ENCODE peak calls at places on chromosomes 13 and 19, in five cellular contexts. One of them, this sample, is unnamed.

GRCh38 chr19:49109569-49110233 is 4.5 kb upstream of the LIN7B start:
- DNase-seq in progenitor cell of endocrine pancreas: no peak
- DNase-seq in WTC11: no peak
- DNase-seq in kidney: no peak
- DNase-seq in fibroblast of mammary gland: no peak
- DNase-seq in this sample: no peak

GRCh38 chr19:23991170-23991569 is 76.5 kb downstream of the ZNF726 start:
- DNase-seq in progenitor cell of endocrine pancreas: no peak
- DNase-seq in WTC11: no peak
- DNase-seq in kidney: no peak
- DNase-seq in fibroblast of mammary gland: no peak
- DNase-seq in this sample: no peak

GRCh38 chr19:33396701-33397535 is 23.4 kb downstream of the CEBPG start:
- DNase-seq in progenitor cell of endocrine pancreas: no peak
- DNase-seq in WTC11: peak
- DNase-seq in kidney: peak
- DNase-seq in fibroblast of mammary gland: no peak
- DNase-seq in this sample: no peak

GRCh38 chr13:34230271-34230670 is 412.3 kb downstream of the RFC3 start:
- DNase-seq in progenitor cell of endocrine pancreas: no peak
- DNase-seq in WTC11: no peak
- DNase-seq in kidney: no peak
- DNase-seq in fibroblast of mammary gland: no peak
- DNase-seq in this sample: no peak

GRCh38 chr19:44367024-44367423 is 10.5 kb upstream of the ZNF112 start:
- DNase-seq in progenitor cell of endocrine pancreas: no peak
- DNase-seq in WTC11: no peak
- DNase-seq in kidney: no peak
- DNase-seq in fibroblast of mammary gland: peak
- DNase-seq in this sample: no peak

GRCh38 chr13:89900104-89900760 is 1447.3 kb upstream of the MIR17HG start:
- DNase-seq in progenitor cell of endocrine pancreas: no peak
- DNase-seq in WTC11: no peak
- DNase-seq in kidney: no peak
- DNase-seq in fibroblast of mammary gland: peak
- DNase-seq in this sample: no peak

GRCh38 chr13:72727417-72728289 is at the start of the genes BORA and MZT1:
- DNase-seq in progenitor cell of endocrine pancreas: peak
- DNase-seq in WTC11: peak
- DNase-seq in kidney: peak
- DNase-seq in fibroblast of mammary gland: peak
- DNase-seq in this sample: peak

GRCh38 chr19:18453269-18454024 is 15.5 kb upstream of the ISYNA1 start:
- DNase-seq in progenitor cell of endocrine pancreas: no peak
- DNase-seq in WTC11: no peak
- DNase-seq in kidney: no peak
- DNase-seq in fibroblast of mammary gland: peak
- DNase-seq in this sample: no peak

GRCh38 chr13:36915891-36916640 is 4.0 kb downstream of the SMAD9 start:
- DNase-seq in progenitor cell of endocrine pancreas: no peak
- DNase-seq in WTC11: no peak
- DNase-seq in kidney: no peak
- DNase-seq in fibroblast of mammary gland: no peak
- DNase-seq in this sample: no peak

GRCh38 chr19:45508931-45509691 is 1.8 kb downstream of the VASP start:
- DNase-seq in progenitor cell of endocrine pancreas: no peak
- DNase-seq in WTC11: peak
- DNase-seq in kidney: peak
- DNase-seq in fibroblast of mammary gland: peak
- DNase-seq in this sample: no peak

GRCh38 chr19:44657211-44657921 is 13.7 kb downstream of the PVR start:
- DNase-seq in progenitor cell of endocrine pancreas: peak
- DNase-seq in WTC11: peak
- DNase-seq in kidney: peak
- DNase-seq in fibroblast of mammary gland: peak
- DNase-seq in this sample: peak

GRCh38 chr13:63190219-63190618 is 1774.6 kb upstream of the PCDH20 start:
- DNase-seq in progenitor cell of endocrine pancreas: no peak
- DNase-seq in WTC11: no peak
- DNase-seq in kidney: no peak
- DNase-seq in fibroblast of mammary gland: peak
- DNase-seq in this sample: no peak

GRCh38 chr19:2495651-2496316 is 19.9 kb downstream of the GADD45B start:
- DNase-seq in progenitor cell of endocrine pancreas: no peak
- DNase-seq in WTC11: no peak
- DNase-seq in kidney: peak
- DNase-seq in fibroblast of mammary gland: no peak
- DNase-seq in this sample: no peak

GRCh38 chr13:95432141-95432540 is 120.4 kb upstream of the CLDN10 start:
- DNase-seq in progenitor cell of endocrine pancreas: no peak
- DNase-seq in WTC11: no peak
- DNase-seq in kidney: no peak
- DNase-seq in fibroblast of mammary gland: no peak
- DNase-seq in this sample: no peak

GRCh38 chr19:19145281-19145999 is 7.2 kb upstream of the TMEM161A start:
- DNase-seq in progenitor cell of endocrine pancreas: no peak
- DNase-seq in WTC11: no peak
- DNase-seq in kidney: no peak
- DNase-seq in fibroblast of mammary gland: no peak
- DNase-seq in this sample: no peak

GRCh38 chr19:18789422-18789832 is 1.7 kb downstream of the COMP start:
- DNase-seq in progenitor cell of endocrine pancreas: no peak
- DNase-seq in WTC11: no peak
- DNase-seq in kidney: peak
- DNase-seq in fibroblast of mammary gland: no peak
- DNase-seq in this sample: no peak

GRCh38 chr19:4801085-4801619 is 9.6 kb downstream of the FEM1A start:
- DNase-seq in progenitor cell of endocrine pancreas: no peak
- DNase-seq in WTC11: no peak
- DNase-seq in kidney: no peak
- DNase-seq in fibroblast of mammary gland: no peak
- DNase-seq in this sample: no peak

GRCh38 chr13:113231306-113232207 is 22.1 kb downstream of the CUL4A start:
- DNase-seq in progenitor cell of endocrine pancreas: no peak
- DNase-seq in WTC11: no peak
- DNase-seq in kidney: no peak
- DNase-seq in fibroblast of mammary gland: no peak
- DNase-seq in this sample: no peak

GRCh38 chr13:113969973-113970611 is 3.8 kb downstream of the C13orf46 start:
- DNase-seq in progenitor cell of endocrine pancreas: no peak
- DNase-seq in WTC11: peak
- DNase-seq in kidney: peak
- DNase-seq in fibroblast of mammary gland: no peak
- DNase-seq in this sample: no peak

GRCh38 chr13:103140001-103140671 is 73.9 kb upstream of the SLC10A2 start:
- DNase-seq in progenitor cell of endocrine pancreas: no peak
- DNase-seq in WTC11: peak
- DNase-seq in kidney: no peak
- DNase-seq in fibroblast of mammary gland: peak
- DNase-seq in this sample: no peak

GRCh38 chr13:110677731-110678545 is 28.0 kb downstream of the CARS2 start:
- DNase-seq in progenitor cell of endocrine pancreas: no peak
- DNase-seq in WTC11: no peak
- DNase-seq in kidney: no peak
- DNase-seq in fibroblast of mammary gland: no peak
- DNase-seq in this sample: no peak
- TF ChIP-seq CTCF in progenitor cell of endocrine pancreas: no peak
- TF ChIP-seq CTCF in WTC11: no peak
- TF ChIP-seq CTCF in kidney: no peak
- TF ChIP-seq CTCF in fibroblast of mammary gland: no peak
- TF ChIP-seq CTCF in this sample: no peak

DNA sequence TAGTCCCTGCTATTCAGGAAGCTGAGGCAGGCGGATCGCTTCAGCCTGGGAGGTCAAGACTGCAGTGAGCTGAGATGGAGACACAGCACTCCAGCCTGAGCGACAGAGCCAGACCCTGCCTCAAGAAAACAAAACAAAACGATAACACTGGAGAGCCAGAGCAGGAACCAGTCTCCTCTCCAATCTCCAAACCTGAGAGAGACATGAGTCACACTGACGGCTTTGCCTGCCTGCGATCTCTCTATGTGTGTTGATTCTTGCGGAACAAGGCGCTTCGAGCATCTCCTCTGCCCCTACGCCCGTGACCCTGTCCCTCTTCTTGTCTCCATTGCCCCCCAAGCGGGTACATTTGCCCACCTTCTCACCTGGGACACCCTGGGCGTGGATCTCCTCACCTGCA is 15.6 kb downstream of the DPRX start:
- DNase-seq in progenitor cell of endocrine pancreas: no peak
- DNase-seq in WTC11: no peak
- DNase-seq in kidney: no peak
- DNase-seq in fibroblast of mammary gland: no peak
- DNase-seq in this sample: no peak
- TF ChIP-seq CTCF in progenitor cell of endocrine pancreas: no peak
- TF ChIP-seq CTCF in WTC11: no peak
- TF ChIP-seq CTCF in kidney: no peak
- TF ChIP-seq CTCF in fibroblast of mammary gland: no peak
- TF ChIP-seq CTCF in this sample: no peak

GRCh38 chr13:50908371-50908770 is 1.2 kb upstream of the RNASEH2B start:
- DNase-seq in progenitor cell of endocrine pancreas: no peak
- DNase-seq in WTC11: no peak
- DNase-seq in kidney: no peak
- DNase-seq in fibroblast of mammary gland: no peak
- DNase-seq in this sample: no peak

GRCh38 chr13:50911051-50911690 is 1.6 kb downstream of the RNASEH2B start:
- DNase-seq in progenitor cell of endocrine pancreas: no peak
- DNase-seq in WTC11: no peak
- DNase-seq in kidney: no peak
- DNase-seq in fibroblast of mammary gland: peak
- DNase-seq in this sample: no peak

GRCh38 chr13:50907781-50908180 is 1.8 kb upstream of the RNASEH2B start:
- DNase-seq in progenitor cell of endocrine pancreas: no peak
- DNase-seq in WTC11: no peak
- DNase-seq in kidney: no peak
- DNase-seq in fibroblast of mammary gland: no peak
- DNase-seq in this sample: no peak

GRCh38 chr13:50910483-50910805 is 853 bp downstream of the RNASEH2B start:
- DNase-seq in progenitor cell of endocrine pancreas: peak
- DNase-seq in WTC11: peak
- DNase-seq in kidney: no peak
- DNase-seq in fibroblast of mammary gland: peak
- DNase-seq in this sample: no peak

GRCh38 chr13:50909605-50910482 is at the start of gene RNASEH2B:
- DNase-seq in progenitor cell of endocrine pancreas: peak
- DNase-seq in WTC11: peak
- DNase-seq in kidney: peak
- DNase-seq in fibroblast of mammary gland: peak
- DNase-seq in this sample: peak
- TF ChIP-seq CTCF in progenitor cell of endocrine pancreas: peak
- TF ChIP-seq CTCF in WTC11: no peak
- TF ChIP-seq CTCF in kidney: no peak
- TF ChIP-seq CTCF in fibroblast of mammary gland: no peak
- TF ChIP-seq CTCF in this sample: no peak

GRCh38 chr19:11673608-11674041 is 65.1 kb downstream of the ZNF823 start:
- DNase-seq in progenitor cell of endocrine pancreas: peak
- DNase-seq in WTC11: peak
- DNase-seq in kidney: peak
- DNase-seq in fibroblast of mammary gland: peak
- DNase-seq in this sample: no peak
- TF ChIP-seq CTCF in progenitor cell of endocrine pancreas: peak
- TF ChIP-seq CTCF in WTC11: peak
- TF ChIP-seq CTCF in kidney: peak
- TF ChIP-seq CTCF in fibroblast of mammary gland: peak
- TF ChIP-seq CTCF in this sample: no peak

GRCh38 chr19:13882841-13883240 is 5.9 kb downstream of the NANOS3 start:
- DNase-seq in progenitor cell of endocrine pancreas: no peak
- DNase-seq in WTC11: no peak
- DNase-seq in kidney: no peak
- DNase-seq in fibroblast of mammary gland: no peak
- DNase-seq in this sample: no peak
- TF ChIP-seq CTCF in progenitor cell of endocrine pancreas: no peak
- TF ChIP-seq CTCF in WTC11: no peak
- TF ChIP-seq CTCF in kidney: no peak
- TF ChIP-seq CTCF in fibroblast of mammary gland: no peak
- TF ChIP-seq CTCF in this sample: no peak

GRCh38 chr19:15282311-15282705 is 50.0 kb downstream of the BRD4 start:
- DNase-seq in progenitor cell of endocrine pancreas: no peak
- DNase-seq in WTC11: no peak
- DNase-seq in kidney: no peak
- DNase-seq in fibroblast of mammary gland: no peak
- DNase-seq in this sample: no peak

GRCh38 chr19:15283141-15283885 is 49.0 kb downstream of the BRD4 start:
- DNase-seq in progenitor cell of endocrine pancreas: no peak
- DNase-seq in WTC11: no peak
- DNase-seq in kidney: no peak
- DNase-seq in fibroblast of mammary gland: peak
- DNase-seq in this sample: no peak

GRCh38 chr19:15279326-15279904 is 47.2 kb upstream of the EPHX3 start:
- DNase-seq in progenitor cell of endocrine pancreas: no peak
- DNase-seq in WTC11: no peak
- DNase-seq in kidney: no peak
- DNase-seq in fibroblast of mammary gland: no peak
- DNase-seq in this sample: no peak

GRCh38 chr19:15280048-15280725 is 47.9 kb upstream of the EPHX3 start:
- DNase-seq in progenitor cell of endocrine pancreas: no peak
- DNase-seq in WTC11: no peak
- DNase-seq in kidney: no peak
- DNase-seq in fibroblast of mammary gland: no peak
- DNase-seq in this sample: no peak

GRCh38 chr19:15280915-15281683 is 48.9 kb upstream of the EPHX3 start:
- DNase-seq in progenitor cell of endocrine pancreas: no peak
- DNase-seq in WTC11: no peak
- DNase-seq in kidney: peak
- DNase-seq in fibroblast of mammary gland: peak
- DNase-seq in this sample: no peak
- TF ChIP-seq CTCF in progenitor cell of endocrine pancreas: no peak
- TF ChIP-seq CTCF in WTC11: no peak
- TF ChIP-seq CTCF in kidney: no peak
- TF ChIP-seq CTCF in fibroblast of mammary gland: peak
- TF ChIP-seq CTCF in this sample: no peak

GRCh38 chr13:110089815-110090214 is 217.1 kb downstream of the COL4A1 start:
- DNase-seq in progenitor cell of endocrine pancreas: no peak
- DNase-seq in WTC11: no peak
- DNase-seq in kidney: no peak
- DNase-seq in fibroblast of mammary gland: no peak
- DNase-seq in this sample: no peak
- TF ChIP-seq CTCF in progenitor cell of endocrine pancreas: peak
- TF ChIP-seq CTCF in WTC11: peak
- TF ChIP-seq CTCF in kidney: no peak
- TF ChIP-seq CTCF in fibroblast of mammary gland: peak
- TF ChIP-seq CTCF in this sample: no peak